ENCODE peak calls at places on chromosome 10, in five cellular contexts. E is AG04450; G is thoracic aorta; K is central memory CD4-positive, alpha-beta T cell; X is heart right ventricle. P is an unnamed sample.

GRCh38 chr10:132961-133898 is 2.0 kb upstream of the ZMYND11 start:
- DNase-seq in E (no peak), G (no peak), K (no peak), X (no peak), P (no peak)

GRCh38 chr10:57664815-57665214 is 602.9 kb downstream of the IPMK start:
- DNase-seq in E (no peak), G (no peak), K (no peak), X (no peak), P (no peak)

GRCh38 chr10:18689498-18689897 is 30.3 kb downstream of the ARL5B start:
- DNase-seq in E (no peak), G (no peak), K (no peak), X (no peak), P (no peak)

GRCh38 chr10:102119417-102120141 is 589 bp downstream of the LDB1 start:
- DNase-seq in E (peak), G (no peak), K (peak), X (peak), P (peak)

GRCh38 chr10:71663311-71663710 is 56.3 kb downstream of the C10orf105 start:
- DNase-seq in E (no peak), G (no peak), K (no peak), X (no peak), P (no peak)

GRCh38 chr10:73366381-73367298 is 8.0 kb upstream of the CFAP70 start:
- DNase-seq in E (no peak), G (no peak), K (no peak), X (no peak), P (peak)

GRCh38 chr10:49734676-49735075 is 27.4 kb downstream of the OGDHL start:
- DNase-seq in E (no peak), G (no peak), K (no peak), X (no peak), P (no peak)

GRCh38 chr10:7306147-7306546 is 104.7 kb downstream of the SFMBT2 start:
- DNase-seq in E (no peak), G (no peak), K (no peak), X (no peak), P (no peak)

GRCh38 chr10:122331615-122332446 is 42.7 kb upstream of the PLEKHA1 start:
- DNase-seq in E (no peak), G (no peak), K (no peak), X (no peak), P (no peak)

GRCh38 chr10:13993169-13993568 is 337.6 kb downstream of the FRMD4A start:
- DNase-seq in E (peak), G (no peak), K (no peak), X (no peak), P (no peak)

GRCh38 chr10:98047009-98047741 is 16.8 kb upstream of the CRTAC1 start:
- DNase-seq in E (no peak), G (no peak), K (no peak), X (peak), P (no peak)

GRCh38 chr10:36475746-36476145 is 649.7 kb upstream of the ANKRD30A start:
- DNase-seq in E (no peak), G (no peak), K (no peak), X (no peak), P (no peak)

GRCh38 chr10:103104721-103105120 is 88.4 kb downstream of the NT5C2 start:
- DNase-seq in E (no peak), G (no peak), K (no peak), X (no peak), P (no peak)

GRCh38 chr10:102555781-102556328 is 52.1 kb downstream of the SUFU start:
- DNase-seq in E (peak), G (no peak), K (no peak), X (no peak), P (no peak)

GRCh38 chr10:123563581-123563855 is 102.6 kb upstream of the GPR26 start:
- DNase-seq in E (no peak), G (no peak), K (no peak), X (no peak), P (no peak)

GRCh38 chr10:13613519-13613918 is 26.8 kb downstream of the PRPF18 start:
- DNase-seq in E (no peak), G (no peak), K (no peak), X (no peak), P (no peak)

GRCh38 chr10:46293832-46294640 is 7.2 kb downstream of the ANTXRL start:
- DNase-seq in E (no peak), G (no peak), K (no peak), X (no peak), P (no peak)

GRCh38 chr10:132163278-132163765 is 23.4 kb upstream of the DPYSL4 start:
- DNase-seq in E (no peak), G (no peak), K (peak), X (no peak), P (peak)

GRCh38 chr10:126092806-126093205 is 196.4 kb downstream of the FANK1 start:
- DNase-seq in E (no peak), G (no peak), K (no peak), X (no peak), P (no peak)

GRCh38 chr10:128855656-128856428 is 611.2 kb upstream of the MGMT start:
- DNase-seq in E (no peak), G (no peak), K (no peak), X (no peak), P (no peak)

GRCh38 chr10:5317547-5318107 is 47.1 kb upstream of the UCN3 start:
- DNase-seq in E (no peak), G (no peak), K (peak), X (no peak), P (peak)

GRCh38 chr10:34252111-34252510 is 563.0 kb downstream of the PARD3 start:
- DNase-seq in E (no peak), G (no peak), K (no peak), X (peak), P (no peak)

GRCh38 chr10:73931767-73932624 is 21.1 kb downstream of the PLAU start:
- DNase-seq in E (no peak), G (no peak), K (peak), X (no peak), P (no peak)

P was measured in CD4-positive, CD25-positive, alpha-beta regulatory T cell.